ENCODE peak calls at places on chromosomes 7 and 10, in five cellular contexts. One of them, this sample, is unnamed.

GRCh38 chr7:73831656-73832579 is 1.1 kb downstream of the CLDN4 start:
- DNase-seq in A549: no peak
- DNase-seq in Calu3: peak
- DNase-seq in stimulated activated CD8-positive, alpha-beta memory T cell treated with anti-CD3 and anti-CD28 coated beads, Interleukin-7, amount 100 ng/mL, for 4 hours: no peak
- DNase-seq in effector CD8-positive, alpha-beta T cell: no peak
- DNase-seq in this sample: no peak

GRCh38 chr7:4164556-4164955 is 517.5 kb upstream of the FOXK1 start:
- DNase-seq in A549: peak
- DNase-seq in Calu3: no peak
- DNase-seq in stimulated activated CD8-positive, alpha-beta memory T cell treated with anti-CD3 and anti-CD28 coated beads, Interleukin-7, amount 100 ng/mL, for 4 hours: no peak
- DNase-seq in effector CD8-positive, alpha-beta T cell: no peak
- DNase-seq in this sample: no peak

GRCh38 chr7:28674359-28674782 is 262.1 kb downstream of the CREB5 start:
- DNase-seq in A549: no peak
- DNase-seq in Calu3: peak
- DNase-seq in stimulated activated CD8-positive, alpha-beta memory T cell treated with anti-CD3 and anti-CD28 coated beads, Interleukin-7, amount 100 ng/mL, for 4 hours: no peak
- DNase-seq in effector CD8-positive, alpha-beta T cell: no peak
- DNase-seq in this sample: no peak

GRCh38 chr7:66960192-66960591 is 35.2 kb downstream of the SBDS start:
- DNase-seq in A549: no peak
- DNase-seq in Calu3: no peak
- DNase-seq in stimulated activated CD8-positive, alpha-beta memory T cell treated with anti-CD3 and anti-CD28 coated beads, Interleukin-7, amount 100 ng/mL, for 4 hours: no peak
- DNase-seq in effector CD8-positive, alpha-beta T cell: no peak
- DNase-seq in this sample: no peak

GRCh38 chr7:133570321-133570720 is 317.4 kb downstream of the EXOC4 start:
- DNase-seq in A549: no peak
- DNase-seq in Calu3: no peak
- DNase-seq in stimulated activated CD8-positive, alpha-beta memory T cell treated with anti-CD3 and anti-CD28 coated beads, Interleukin-7, amount 100 ng/mL, for 4 hours: no peak
- DNase-seq in effector CD8-positive, alpha-beta T cell: no peak
- DNase-seq in this sample: no peak

GRCh38 chr7:55036958-55037357 is 18.1 kb downstream of the EGFR start:
- DNase-seq in A549: no peak
- DNase-seq in Calu3: no peak
- DNase-seq in stimulated activated CD8-positive, alpha-beta memory T cell treated with anti-CD3 and anti-CD28 coated beads, Interleukin-7, amount 100 ng/mL, for 4 hours: no peak
- DNase-seq in effector CD8-positive, alpha-beta T cell: no peak
- DNase-seq in this sample: no peak

GRCh38 chr7:29494350-29494749 is 69.3 kb upstream of the PRR15 start:
- DNase-seq in A549: no peak
- DNase-seq in Calu3: no peak
- DNase-seq in stimulated activated CD8-positive, alpha-beta memory T cell treated with anti-CD3 and anti-CD28 coated beads, Interleukin-7, amount 100 ng/mL, for 4 hours: no peak
- DNase-seq in effector CD8-positive, alpha-beta T cell: no peak
- DNase-seq in this sample: no peak

GRCh38 chr7:151091431-151091830 is 5.2 kb downstream of the AGAP3 start:
- DNase-seq in A549: peak
- DNase-seq in Calu3: no peak
- DNase-seq in stimulated activated CD8-positive, alpha-beta memory T cell treated with anti-CD3 and anti-CD28 coated beads, Interleukin-7, amount 100 ng/mL, for 4 hours: no peak
- DNase-seq in effector CD8-positive, alpha-beta T cell: no peak
- DNase-seq in this sample: no peak

GRCh38 chr7:148584154-148584827 is 6.3 kb upstream of the C7orf33 start:
- DNase-seq in A549: no peak
- DNase-seq in Calu3: no peak
- DNase-seq in stimulated activated CD8-positive, alpha-beta memory T cell treated with anti-CD3 and anti-CD28 coated beads, Interleukin-7, amount 100 ng/mL, for 4 hours: no peak
- DNase-seq in effector CD8-positive, alpha-beta T cell: no peak
- DNase-seq in this sample: no peak

GRCh38 chr7:137146996-137147720 is 196.4 kb downstream of the PTN start:
- DNase-seq in A549: no peak
- DNase-seq in Calu3: no peak
- DNase-seq in stimulated activated CD8-positive, alpha-beta memory T cell treated with anti-CD3 and anti-CD28 coated beads, Interleukin-7, amount 100 ng/mL, for 4 hours: no peak
- DNase-seq in effector CD8-positive, alpha-beta T cell: no peak
- DNase-seq in this sample: no peak

GRCh38 chr10:77162697-77163096 is 474.9 kb downstream of the KCNMA1 start:
- DNase-seq in A549: no peak
- DNase-seq in Calu3: no peak
- DNase-seq in stimulated activated CD8-positive, alpha-beta memory T cell treated with anti-CD3 and anti-CD28 coated beads, Interleukin-7, amount 100 ng/mL, for 4 hours: no peak
- DNase-seq in effector CD8-positive, alpha-beta T cell: no peak
- DNase-seq in this sample: no peak

GRCh38 chr10:12332572-12333381 is 16.6 kb upstream of the CAMK1D start:
- DNase-seq in A549: no peak
- DNase-seq in Calu3: no peak
- DNase-seq in stimulated activated CD8-positive, alpha-beta memory T cell treated with anti-CD3 and anti-CD28 coated beads, Interleukin-7, amount 100 ng/mL, for 4 hours: no peak
- DNase-seq in effector CD8-positive, alpha-beta T cell: no peak
- DNase-seq in this sample: no peak

GRCh38 chr7:70539196-70539595 is 592.7 kb upstream of the GALNT17 start:
- DNase-seq in A549: no peak
- DNase-seq in Calu3: no peak
- DNase-seq in stimulated activated CD8-positive, alpha-beta memory T cell treated with anti-CD3 and anti-CD28 coated beads, Interleukin-7, amount 100 ng/mL, for 4 hours: no peak
- DNase-seq in effector CD8-positive, alpha-beta T cell: no peak
- DNase-seq in this sample: no peak

GRCh38 chr7:36119005-36119711 is 33.9 kb upstream of the EEPD1 start:
- DNase-seq in A549: no peak
- DNase-seq in Calu3: peak
- DNase-seq in stimulated activated CD8-positive, alpha-beta memory T cell treated with anti-CD3 and anti-CD28 coated beads, Interleukin-7, amount 100 ng/mL, for 4 hours: no peak
- DNase-seq in effector CD8-positive, alpha-beta T cell: no peak
- DNase-seq in this sample: no peak

GRCh38 chr7:75955293-75955938 is 39.0 kb downstream of the TMEM120A start:
- DNase-seq in A549: no peak
- DNase-seq in Calu3: no peak
- DNase-seq in stimulated activated CD8-positive, alpha-beta memory T cell treated with anti-CD3 and anti-CD28 coated beads, Interleukin-7, amount 100 ng/mL, for 4 hours: no peak
- DNase-seq in effector CD8-positive, alpha-beta T cell: no peak
- DNase-seq in this sample: no peak

GRCh38 chr7:37349979-37350590 is 98.6 kb downstream of the ELMO1 start:
- DNase-seq in A549: no peak
- DNase-seq in Calu3: no peak
- DNase-seq in stimulated activated CD8-positive, alpha-beta memory T cell treated with anti-CD3 and anti-CD28 coated beads, Interleukin-7, amount 100 ng/mL, for 4 hours: no peak
- DNase-seq in effector CD8-positive, alpha-beta T cell: no peak
- DNase-seq in this sample: no peak

GRCh38 chr10:94439275-94439861 is 37.0 kb downstream of the TBC1D12 start:
- DNase-seq in A549: no peak
- DNase-seq in Calu3: peak
- DNase-seq in stimulated activated CD8-positive, alpha-beta memory T cell treated with anti-CD3 and anti-CD28 coated beads, Interleukin-7, amount 100 ng/mL, for 4 hours: no peak
- DNase-seq in effector CD8-positive, alpha-beta T cell: no peak
- DNase-seq in this sample: no peak

GRCh38 chr10:21927601-21928000 is 75.9 kb downstream of the DNAJC1 start:
- DNase-seq in A549: no peak
- DNase-seq in Calu3: no peak
- DNase-seq in stimulated activated CD8-positive, alpha-beta memory T cell treated with anti-CD3 and anti-CD28 coated beads, Interleukin-7, amount 100 ng/mL, for 4 hours: no peak
- DNase-seq in effector CD8-positive, alpha-beta T cell: no peak
- DNase-seq in this sample: peak

GRCh38 chr7:24608504-24608903 is 35.3 kb downstream of the PALS2 start:
- DNase-seq in A549: no peak
- DNase-seq in Calu3: no peak
- DNase-seq in stimulated activated CD8-positive, alpha-beta memory T cell treated with anti-CD3 and anti-CD28 coated beads, Interleukin-7, amount 100 ng/mL, for 4 hours: no peak
- DNase-seq in effector CD8-positive, alpha-beta T cell: no peak
- DNase-seq in this sample: no peak

GRCh38 chr7:37038706-37039105 is 314.4 kb upstream of the AOAH start:
- DNase-seq in A549: no peak
- DNase-seq in Calu3: no peak
- DNase-seq in stimulated activated CD8-positive, alpha-beta memory T cell treated with anti-CD3 and anti-CD28 coated beads, Interleukin-7, amount 100 ng/mL, for 4 hours: no peak
- DNase-seq in effector CD8-positive, alpha-beta T cell: no peak
- DNase-seq in this sample: no peak

GRCh38 chr10:69504576-69505250 is 53.4 kb downstream of the TSPAN15 start:
- DNase-seq in A549: no peak
- DNase-seq in Calu3: no peak
- DNase-seq in stimulated activated CD8-positive, alpha-beta memory T cell treated with anti-CD3 and anti-CD28 coated beads, Interleukin-7, amount 100 ng/mL, for 4 hours: no peak
- DNase-seq in effector CD8-positive, alpha-beta T cell: no peak
- DNase-seq in this sample: no peak

GRCh38 chr7:137417464-137417863 is 73.9 kb upstream of the PTN start:
- DNase-seq in A549: no peak
- DNase-seq in Calu3: no peak
- DNase-seq in stimulated activated CD8-positive, alpha-beta memory T cell treated with anti-CD3 and anti-CD28 coated beads, Interleukin-7, amount 100 ng/mL, for 4 hours: no peak
- DNase-seq in effector CD8-positive, alpha-beta T cell: no peak
- DNase-seq in this sample: no peak

GRCh38 chr10:3852147-3852904 is 67.3 kb upstream of the KLF6 start:
- DNase-seq in A549: peak
- DNase-seq in Calu3: peak
- DNase-seq in stimulated activated CD8-positive, alpha-beta memory T cell treated with anti-CD3 and anti-CD28 coated beads, Interleukin-7, amount 100 ng/mL, for 4 hours: peak
- DNase-seq in effector CD8-positive, alpha-beta T cell: no peak
- DNase-seq in this sample: peak

GRCh38 chr10:127118024-127118423 is 78.4 kb downstream of the INSYN2A start:
- DNase-seq in A549: no peak
- DNase-seq in Calu3: no peak
- DNase-seq in stimulated activated CD8-positive, alpha-beta memory T cell treated with anti-CD3 and anti-CD28 coated beads, Interleukin-7, amount 100 ng/mL, for 4 hours: no peak
- DNase-seq in effector CD8-positive, alpha-beta T cell: no peak
- DNase-seq in this sample: no peak

GRCh38 chr10:62354941-62355340 is 19.2 kb upstream of the ZNF365 start:
- DNase-seq in A549: no peak
- DNase-seq in Calu3: no peak
- DNase-seq in stimulated activated CD8-positive, alpha-beta memory T cell treated with anti-CD3 and anti-CD28 coated beads, Interleukin-7, amount 100 ng/mL, for 4 hours: no peak
- DNase-seq in effector CD8-positive, alpha-beta T cell: no peak
- DNase-seq in this sample: no peak

GRCh38 chr7:16668049-16668858 is 22.3 kb downstream of the BZW2 start:
- DNase-seq in A549: peak
- DNase-seq in Calu3: peak
- DNase-seq in stimulated activated CD8-positive, alpha-beta memory T cell treated with anti-CD3 and anti-CD28 coated beads, Interleukin-7, amount 100 ng/mL, for 4 hours: no peak
- DNase-seq in effector CD8-positive, alpha-beta T cell: no peak
- DNase-seq in this sample: peak

GRCh38 chr7:87875151-87876039 is 765 bp downstream of the SLC25A40 start:
- DNase-seq in A549: no peak
- DNase-seq in Calu3: no peak
- DNase-seq in stimulated activated CD8-positive, alpha-beta memory T cell treated with anti-CD3 and anti-CD28 coated beads, Interleukin-7, amount 100 ng/mL, for 4 hours: no peak
- DNase-seq in effector CD8-positive, alpha-beta T cell: no peak
- DNase-seq in this sample: peak

GRCh38 chr7:18577096-18577771 is 81.7 kb downstream of the HDAC9 start:
- DNase-seq in A549: no peak
- DNase-seq in Calu3: no peak
- DNase-seq in stimulated activated CD8-positive, alpha-beta memory T cell treated with anti-CD3 and anti-CD28 coated beads, Interleukin-7, amount 100 ng/mL, for 4 hours: no peak
- DNase-seq in effector CD8-positive, alpha-beta T cell: no peak
- DNase-seq in this sample: no peak

GRCh38 chr7:1248459-1249131 is 15.9 kb downstream of the UNCX start:
- DNase-seq in A549: no peak
- DNase-seq in Calu3: no peak
- DNase-seq in stimulated activated CD8-positive, alpha-beta memory T cell treated with anti-CD3 and anti-CD28 coated beads, Interleukin-7, amount 100 ng/mL, for 4 hours: no peak
- DNase-seq in effector CD8-positive, alpha-beta T cell: no peak
- DNase-seq in this sample: no peak

GRCh38 chr7:158192956-158193355 is 394.7 kb downstream of the PTPRN2 start:
- DNase-seq in A549: no peak
- DNase-seq in Calu3: no peak
- DNase-seq in stimulated activated CD8-positive, alpha-beta memory T cell treated with anti-CD3 and anti-CD28 coated beads, Interleukin-7, amount 100 ng/mL, for 4 hours: no peak
- DNase-seq in effector CD8-positive, alpha-beta T cell: no peak
- DNase-seq in this sample: no peak

GRCh38 chr7:142554555-142555532 is 194.4 kb upstream of the PRSS1 start:
- DNase-seq in A549: no peak
- DNase-seq in Calu3: peak
- DNase-seq in stimulated activated CD8-positive, alpha-beta memory T cell treated with anti-CD3 and anti-CD28 coated beads, Interleukin-7, amount 100 ng/mL, for 4 hours: no peak
- DNase-seq in effector CD8-positive, alpha-beta T cell: no peak
- DNase-seq in this sample: no peak

This sample was measured in SW 1271.